ENCODE peak calls at places on chromosomes 4 and X, in six cellular contexts. I is MM.1S, V is IMR-90, G is HCT116, C is mammary epithelial cell, O is SK-N-SH. W is an unnamed sample.

GRCh38 chr4:71382125-71382524 is 43.3 kb downstream of the SLC4A4 start:
- DNase-seq in C (no peak), O (no peak), I (no peak), V (no peak), G (no peak), W (no peak)

GRCh38 chr4:188282620-188283232 is 143.5 kb downstream of the TRIML1 start:
- DNase-seq in I (no peak), C (no peak), O (no peak), V (no peak), G (no peak), W (no peak)

GRCh38 chr4:72558655-72559054 is 10.4 kb downstream of the ADAMTS3 start:
- DNase-seq in C (peak; percentile 8), V (no peak), O (no peak), G (no peak), I (no peak), W (no peak)

GRCh38 chr4:106264331-106264728 is 51.7 kb downstream of the TBCK start:
- DNase-seq in O (no peak), C (no peak), G (no peak), V (peak; percentile 17), I (no peak), W (no peak)

GRCh38 chr4:133390198-133390855 is 241.2 kb downstream of the PCDH10 start:
- DNase-seq in V (no peak), C (peak; percentile 62), G (no peak), O (no peak), I (no peak), W (no peak)

GRCh38 chr4:105551968-105552746 is at the start of gene ARHGEF38:
- DNase-seq in O (no peak), V (peak; percentile 7), C (peak; percentile 78), I (peak; percentile 95), G (no peak), W (no peak)

GRCh38 chr4:78645853-78646757 is 94.5 kb downstream of the ANXA3 start:
- DNase-seq in C (peak; percentile 93), O (no peak), V (peak; percentile 96), I (no peak), G (no peak), W (no peak)

GRCh38 chr4:101271516-101271915 is 75.8 kb downstream of the PPP3CA start:
- DNase-seq in G (no peak), O (no peak), I (no peak), V (peak; percentile 31), C (no peak), W (no peak)

GRCh38 chr4:47774078-47774477 is 63.8 kb downstream of the CORIN start:
- DNase-seq in G (no peak), V (no peak), C (no peak), I (no peak), O (no peak), W (no peak)

GRCh38 chr4:5689065-5689464 is 19.3 kb downstream of the EVC2 start:
- DNase-seq in I (no peak), O (no peak), V (no peak), C (no peak), G (no peak), W (no peak)

GRCh38 chr4:8502836-8503585 is 62.4 kb downstream of the TRMT44 start:
- DNase-seq in O (no peak), V (no peak), I (no peak), C (no peak), G (no peak), W (no peak)

GRCh38 chrX:49291615-49292337 is 11.7 kb upstream of the GAGE10 start:
- DNase-seq in O (peak; percentile 60), V (peak; percentile 45), I (peak; percentile 15), G (peak; percentile 51), C (peak; percentile 20), W (peak; percentile 68)

GRCh38 chr4:10032625-10033024 is 11.3 kb upstream of the SLC2A9 start:
- DNase-seq in C (peak; percentile 92), G (peak; percentile 13), V (peak; percentile 75), I (no peak), O (no peak), W (no peak)

GRCh38 chr4:10115657-10116624 is 658 bp downstream of the WDR1 start:
- DNase-seq in C (peak; percentile 74), V (no peak), I (peak; percentile 48), G (peak; percentile 28), O (peak; percentile 74), W (peak; percentile 74)

GRCh38 chrX:113962338-113962737 is 621.5 kb upstream of the HTR2C start:
- DNase-seq in G (no peak), O (no peak), I (no peak), V (no peak), C (no peak), W (no peak)

GRCh38 chrX:55342533-55343501 is 78.1 kb upstream of the PAGE3 start:
- DNase-seq in G (no peak), I (peak; percentile 55), O (peak; percentile 48), C (peak; percentile 55), V (no peak), W (peak; percentile 56)

GRCh38 chrX:86981326-86981890 is 536.2 kb upstream of the KLHL4 start:
- DNase-seq in V (no peak), C (no peak), O (no peak), G (no peak), I (no peak), W (no peak)

GRCh38 chr4:118772149-118773081 is 63.5 kb downstream of the SEC24D start:
- DNase-seq in I (peak; percentile 60), G (peak; percentile 34), V (peak; percentile 70), O (no peak), C (peak; percentile 30), W (no peak)

GRCh38 chr4:68606240-68606639 is 30.1 kb upstream of the UGT2B17 start:
- DNase-seq in V (no peak), G (no peak), I (no peak), O (no peak), C (no peak), W (no peak)

GRCh38 chr4:111631157-111631999 is 513.9 kb upstream of the FAM241A start:
- DNase-seq in V (peak; percentile 37), C (no peak), O (no peak), G (peak; percentile 12), I (peak; percentile 27), W (no peak)

GRCh38 chrX:43629229-43629628 is 26.9 kb upstream of the MAOA start:
- DNase-seq in I (no peak), V (no peak), G (no peak), C (no peak), O (no peak), W (no peak)

GRCh38 chrX:17613979-17614572 is 123.2 kb upstream of the SCML1 start:
- DNase-seq in O (no peak), G (no peak), C (peak; percentile 76), V (peak; percentile 51), I (peak; percentile 92), W (no peak)

GRCh38 chr4:179596621-179597020 is 2154.4 kb upstream of the AGA start:
- DNase-seq in V (peak; percentile 72), C (no peak), G (no peak), I (no peak), O (no peak), W (no peak)

GRCh38 chr4:97185233-97185632 is 958.0 kb downstream of the STPG2 start:
- DNase-seq in V (no peak), O (no peak), G (no peak), C (no peak), I (no peak), W (peak; percentile 39)

GRCh38 chrX:108165349-108166111 is 74.0 kb downstream of the ATG4A start:
- DNase-seq in G (peak; percentile 15), I (no peak), V (peak; percentile 51), O (peak; percentile 19), C (peak; percentile 32), W (no peak)

GRCh38 chrX:36414056-36414455 is 494.5 kb downstream of the CFAP47 start:
- DNase-seq in O (no peak), C (no peak), V (no peak), I (no peak), G (no peak), W (no peak)

GRCh38 chr4:2186133-2186864 is 55.6 kb downstream of the HAUS3 start:
- DNase-seq in O (no peak), V (peak; percentile 22), G (peak; percentile 52), I (peak; percentile 29), C (peak; percentile 58), W (no peak)
- TF ChIP-seq CTCF in O (peak; percentile 11), V (peak; percentile 31), G (peak; percentile 73), I (peak; percentile 40), C (peak; percentile 53), W (peak; percentile 30)

DNA sequence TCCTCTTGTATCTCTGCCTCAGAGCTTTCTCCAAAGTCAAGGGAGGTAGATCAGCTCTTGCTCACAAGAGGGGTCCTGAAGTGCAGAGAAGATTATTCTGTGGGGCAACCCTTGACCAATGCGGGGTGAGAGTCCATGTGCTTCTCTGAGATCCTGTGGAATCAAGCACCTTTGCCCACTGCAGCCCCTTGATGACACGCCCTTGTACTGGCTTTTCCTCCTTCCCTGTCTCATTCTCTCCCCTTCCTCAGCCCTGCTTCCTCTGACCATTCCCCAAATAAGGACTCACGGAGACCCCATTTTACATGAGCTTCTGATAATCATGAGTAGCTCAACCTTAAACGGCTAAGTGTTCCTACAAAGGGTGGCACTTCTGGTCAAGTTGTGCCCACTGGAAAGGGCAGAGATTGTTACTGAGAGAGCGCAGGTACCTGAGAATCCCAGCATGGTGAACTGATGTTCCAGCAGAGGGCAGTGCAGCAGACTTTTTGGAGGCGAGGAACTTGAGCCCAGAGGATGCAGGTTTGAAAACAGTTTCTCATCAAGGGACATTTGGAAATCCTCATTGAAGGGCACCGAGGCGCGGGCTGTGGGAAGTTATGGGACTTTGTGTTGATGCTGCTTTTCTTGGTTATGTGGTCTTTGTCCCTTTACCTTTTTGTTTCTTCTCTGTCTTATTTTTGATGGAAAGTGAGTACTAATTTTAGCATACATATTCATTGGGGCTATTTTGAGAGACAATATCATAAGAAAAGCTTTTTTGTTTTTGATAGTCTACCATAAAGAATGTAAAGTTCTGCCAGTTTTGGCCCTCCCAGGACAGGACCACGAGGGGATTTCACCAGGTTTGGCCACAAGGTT is 201.3 kb downstream of the RBM46 start:
- DNase-seq in G (peak; percentile 58), O (peak; percentile 58), C (peak; percentile 44), V (peak; percentile 48), I (peak; percentile 55), W (peak; percentile 24)
- H3K9ac ChIP-seq in G (no peak overlapping the region), O (no peak overlapping the region), C (no peak overlapping the region), V (no peak overlapping the region), I (no peak overlapping the region), W (no peak overlapping the region)

GRCh38 chr4:154511990-154512389 is 20.4 kb upstream of the DCHS2 start:
- DNase-seq in C (no peak), G (no peak), I (no peak), V (no peak), O (no peak), W (no peak)

GRCh38 chr4:154507170-154507569 is 15.6 kb upstream of the DCHS2 start:
- DNase-seq in V (no peak), G (no peak), O (no peak), I (no peak), C (peak; percentile 92), W (no peak)

GRCh38 chr4:154503598-154503997 is 12.0 kb upstream of the DCHS2 start:
- DNase-seq in C (peak; percentile 28), O (peak; percentile 17), I (peak; percentile 34), G (peak; percentile 50), V (peak; percentile 5), W (no peak)

GRCh38 chr4:154506253-154506652 is 14.7 kb upstream of the DCHS2 start:
- DNase-seq in O (peak; percentile 12), C (peak; percentile 33), I (peak; percentile 36), V (peak; percentile 13), G (peak; percentile 13), W (no peak)
- TF ChIP-seq CTCF in O (peak; percentile 58), C (peak; percentile 41), I (peak; percentile 52), V (peak; percentile 35), G (peak; percentile 45), W (peak; percentile 69)

DNA sequence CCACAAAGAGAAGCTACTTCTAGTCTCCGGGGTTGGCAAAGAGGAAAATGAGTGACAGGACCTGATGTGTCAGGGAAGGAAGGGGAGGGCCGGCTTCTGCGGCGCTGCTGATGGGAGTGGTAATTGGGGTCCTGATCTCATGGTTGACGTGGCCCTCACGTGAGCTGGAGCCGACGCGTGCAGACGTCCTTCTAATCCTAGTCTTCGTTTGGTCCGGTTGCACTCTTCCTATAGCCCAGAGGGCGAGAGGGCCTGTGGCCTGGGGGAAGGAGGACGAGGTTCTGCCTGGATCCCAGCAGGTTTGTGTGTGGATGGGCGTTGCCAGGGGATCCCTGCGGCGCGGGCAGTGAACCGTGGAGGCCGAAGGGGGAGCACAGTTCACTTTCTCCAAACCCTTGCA is at the start of gene ARMCX1:
- DNase-seq in V (peak; percentile 74), G (no peak), O (peak; percentile 74), I (no peak), C (peak; percentile 41), W (no peak)
- H3K9ac ChIP-seq in V (peak within 1 kb of the TSS; percentile 85), G (no peak within 1 kb of the TSS), O (peak within 1 kb of the TSS; percentile 70), I (no peak within 1 kb of the TSS), C (peak within 1 kb of the TSS; percentile 45), W (no peak within 1 kb of the TSS)